ENCODE peak calls at places on chromosome 18, in five cellular contexts. O is prostate gland, S is GM23338, M is endothelial cell of umbilical vein, T is GM12878. L is an unnamed sample.

GRCh38 chr18:32289480-32290075 is 99.7 kb downstream of the MEP1B start:
- DNase-seq in O (peak; percentile 55), S (peak; percentile 84), M (peak; percentile 77), T (no peak), L (peak; percentile 56)

GRCh38 chr18:38534073-38534472 is 968.5 kb upstream of the CELF4 start:
- DNase-seq in O (no peak), S (no peak), M (no peak), T (no peak), L (no peak)

GRCh38 chr18:5380581-5380980 is 85.1 kb upstream of the ZBTB14 start:
- DNase-seq in O (no peak), S (no peak), M (no peak), T (no peak), L (no peak)

GRCh38 chr18:60053747-60054304 is 154.0 kb downstream of the PMAIP1 start:
- DNase-seq in O (no peak), S (peak; percentile 30), M (peak; percentile 2), T (peak; percentile 8), L (no peak)

GRCh38 chr18:75162467-75162866 is 46.5 kb downstream of the PTGR3 start:
- DNase-seq in O (no peak), S (no peak), M (no peak), T (no peak), L (no peak)

GRCh38 chr18:80145191-80145799 is 36.2 kb downstream of the ADNP2 start:
- DNase-seq in O (no peak), S (no peak), M (peak; percentile 9), T (no peak), L (peak; percentile 29)

GRCh38 chr18:68797901-68798300 is at the start of gene CCDC102B:
- DNase-seq in O (no peak), S (no peak), M (peak; percentile 57), T (no peak), L (no peak)

GRCh38 chr18:500556-501405 is at the start of gene COLEC12:
- DNase-seq in O (peak; percentile 20), S (peak; percentile 68), M (no peak), T (no peak), L (peak; percentile 10)

GRCh38 chr18:2882201-2882600 is 35.4 kb downstream of the EMILIN2 start:
- DNase-seq in O (no peak), S (no peak), M (no peak), T (no peak), L (no peak)

GRCh38 chr18:72673242-72673641 is 129.1 kb upstream of the CBLN2 start:
- DNase-seq in O (no peak), S (no peak), M (no peak), T (no peak), L (no peak)

GRCh38 chr18:13530215-13530878 is 196.0 kb downstream of the FAM210A start:
- DNase-seq in O (no peak), S (no peak), M (no peak), T (no peak), L (no peak)

GRCh38 chr18:24136967-24137373 is 1.9 kb upstream of the CABYR start:
- DNase-seq in O (no peak), S (peak; percentile 46), M (no peak), T (no peak), L (no peak)

GRCh38 chr18:58557013-58557435 is 71.9 kb downstream of the ALPK2 start:
- DNase-seq in O (no peak), S (no peak), M (no peak), T (peak; percentile 87), L (no peak)
- H3K4me3 ChIP-seq in O (no peak overlapping the region), S (no peak overlapping the region), M (no peak overlapping the region), T (peak overlapping the region; percentile 10), L (no peak overlapping the region)

GRCh38 chr18:77072566-77072965 is 60.0 kb downstream of the MBP start:
- DNase-seq in O (no peak), S (no peak), M (no peak), T (no peak), L (no peak)
- H3K4me1 ChIP-seq in O (no peaks in the 10 kb centered on the region), S (peaks cover 16% of the 10 kb centered on the region), M (peaks cover 42% of the 10 kb centered on the region), T (peaks cover 30% of the 10 kb centered on the region), L (peaks cover 7% of the 10 kb centered on the region)

GRCh38 chr18:45417392-45417791 is 197.9 kb upstream of the SLC14A2 start:
- DNase-seq in O (no peak), S (no peak), M (no peak), T (no peak), L (no peak)

GRCh38 chr18:45416168-45416567 is 199.1 kb upstream of the SLC14A2 start:
- DNase-seq in O (peak; percentile 61), S (peak; percentile 3), M (no peak), T (no peak), L (peak; percentile 12)

GRCh38 chr18:45413180-45413836 is 202.0 kb upstream of the SLC14A2 start:
- DNase-seq in O (no peak), S (no peak), M (no peak), T (no peak), L (no peak)

GRCh38 chr18:45412577-45412976 is 202.7 kb upstream of the SLC14A2 start:
- DNase-seq in O (no peak), S (no peak), M (no peak), T (peak; percentile 1), L (no peak)

DNA sequence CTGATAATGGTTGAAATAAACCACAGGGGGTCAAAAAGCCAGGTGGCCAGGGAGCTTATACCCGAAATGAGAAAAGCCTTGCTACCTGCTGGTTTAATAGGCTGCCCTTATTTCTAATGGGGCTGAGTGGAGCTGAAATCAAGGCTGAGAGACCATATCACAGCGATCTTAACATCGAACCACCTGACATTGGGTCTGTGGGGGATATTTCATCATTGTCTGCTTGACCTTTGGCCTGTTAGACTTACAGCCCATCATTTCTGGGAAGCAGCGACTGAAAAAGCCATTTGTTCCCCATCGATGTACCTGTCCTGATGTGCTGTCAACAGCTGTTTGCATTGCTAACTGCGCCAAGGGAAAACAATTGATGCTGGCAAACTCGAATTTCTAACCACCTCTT is 199.7 kb upstream of the SLC14A2 start:
- DNase-seq in O (no peak), S (peak; percentile 39), M (no peak), T (no peak), L (no peak)
- TF ChIP-seq POLR2AphosphoS5 in O (no peak), S (no peak), M (no peak), T (no peak), L (no peak)

GRCh38 chr18:62338446-62339105 is 13.5 kb downstream of the TNFRSF11A start:
- DNase-seq in O (no peak), S (no peak), M (no peak), T (no peak), L (no peak)
- H3K4me3 ChIP-seq in O (no peak overlapping the region), S (peak overlapping the region; percentile 29), M (no peak overlapping the region), T (no peak overlapping the region), L (no peak overlapping the region)

GRCh38 chr18:9814431-9814830 is 71.3 kb upstream of the TXNDC2 start:
- DNase-seq in O (no peak), S (no peak), M (peak; percentile 54), T (no peak), L (no peak)

GRCh38 chr18:9810994-9811393 is 74.8 kb upstream of the TXNDC2 start:
- DNase-seq in O (no peak), S (peak; percentile 39), M (no peak), T (no peak), L (no peak)

GRCh38 chr18:9809686-9810085 is 76.1 kb upstream of the TXNDC2 start:
- DNase-seq in O (no peak), S (no peak), M (no peak), T (no peak), L (no peak)

GRCh38 chr18:9810216-9810804 is 75.5 kb upstream of the TXNDC2 start:
- DNase-seq in O (no peak), S (no peak), M (peak; percentile 40), T (no peak), L (no peak)

GRCh38 chr18:9811978-9812377 is 73.8 kb upstream of the TXNDC2 start:
- DNase-seq in O (no peak), S (peak; percentile 47), M (no peak), T (no peak), L (no peak)
- H3K4me1 ChIP-seq in O (peaks cover 7% of the 10 kb centered on the region), S (peaks cover 30% of the 10 kb centered on the region), M (peaks cover 7% of the 10 kb centered on the region), T (no peaks in the 10 kb centered on the region), L (peaks cover 7% of the 10 kb centered on the region)

GRCh38 chr18:7566587-7567486 is at the start of gene PTPRM:
- DNase-seq in O (peak; percentile 80), S (peak; percentile 79), M (peak; percentile 77), T (no peak), L (peak; percentile 72)
- TF ChIP-seq POLR2AphosphoS5 in O (peak; percentile 49), S (no peak), M (peak; percentile 22), T (no peak), L (peak; percentile 31)

GRCh38 chr18:57432118-57432517 is 3.1 kb upstream of the ONECUT2 start:
- DNase-seq in O (no peak), S (no peak), M (no peak), T (no peak), L (no peak)

GRCh38 chr18:57430983-57431382 is 4.2 kb upstream of the ONECUT2 start:
- DNase-seq in O (no peak), S (peak; percentile 30), M (no peak), T (no peak), L (no peak)

GRCh38 chr18:57431512-57432080 is 3.6 kb upstream of the ONECUT2 start:
- DNase-seq in O (no peak), S (no peak), M (no peak), T (no peak), L (no peak)

GRCh38 chr18:57429607-57430165 is 5.5 kb upstream of the ONECUT2 start:
- DNase-seq in O (no peak), S (peak; percentile 60), M (no peak), T (no peak), L (no peak)

GRCh38 chr18:57430166-57430958 is 4.8 kb upstream of the ONECUT2 start:
- DNase-seq in O (no peak), S (peak; percentile 81), M (no peak), T (no peak), L (no peak)
- H3K4me3 ChIP-seq in O (no peak overlapping the region), S (peak overlapping the region; percentile 76), M (no peak overlapping the region), T (peak overlapping the region; percentile 32), L (no peak overlapping the region)